ENCODE peak calls at places on chromosomes 12 and 14, in four cellular contexts. Y, G, C and A are unnamed samples.

GRCh38 chr12:14326699-14327098 is 38.8 kb upstream of the ATF7IP start:
- DNase-seq in C (no peak), Y (no peak), G (no peak), A (no peak)

GRCh38 chr14:56562883-56563282 is 16.7 kb upstream of the TMEM260 start:
- DNase-seq in Y (no peak), C (no peak), G (no peak), A (no peak)

GRCh38 chr14:61472801-61473376 is 151.5 kb downstream of the PRKCH start:
- DNase-seq in G (no peak), C (no peak), Y (peak), A (no peak)

GRCh38 chr12:100566887-100567637 is 6.4 kb upstream of the GAS2L3 start:
- DNase-seq in Y (no peak), G (peak), C (no peak), A (no peak)

GRCh38 chr14:83425138-83425537 is 1891.5 kb upstream of the SEL1L start:
- DNase-seq in Y (no peak), G (no peak), C (no peak), A (no peak)

GRCh38 chr12:645563-646071 is 17.6 kb downstream of the NINJ2 start:
- DNase-seq in C (peak), Y (no peak), G (peak), A (no peak)

GRCh38 chr12:58566599-58566998 is 353.7 kb downstream of the LRIG3 start:
- DNase-seq in C (no peak), G (no peak), Y (no peak), A (no peak)

GRCh38 chr12:91023326-91024004 is 18.7 kb upstream of the EPYC start:
- DNase-seq in Y (no peak), G (no peak), C (no peak), A (no peak)

GRCh38 chr14:58947156-58947555 is 241.3 kb upstream of the DAAM1 start:
- DNase-seq in Y (no peak), C (no peak), G (no peak), A (no peak)

GRCh38 chr12:8644345-8645248 is 18.0 kb downstream of the MFAP5 start:
- DNase-seq in G (no peak), C (no peak), Y (peak), A (no peak)

GRCh38 chr12:131755305-131756113 is 44.6 kb downstream of the SFSWAP start:
- DNase-seq in G (no peak), Y (peak), C (no peak), A (peak)

GRCh38 chr12:13573698-13574321 is 377.3 kb downstream of the EMP1 start:
- DNase-seq in Y (no peak), C (no peak), G (no peak), A (no peak)

GRCh38 chr14:36055052-36055378 is 121.5 kb downstream of the PTCSC3 start:
- DNase-seq in C (no peak), G (no peak), Y (no peak), A (no peak)

GRCh38 chr12:7788316-7788689 is 899 bp upstream of the NANOG start:
- DNase-seq in G (no peak), C (no peak), Y (no peak), A (no peak)

GRCh38 chr12:64510687-64511086 is 58.8 kb downstream of the TBK1 start:
- DNase-seq in Y (no peak), C (no peak), G (no peak), A (no peak)

GRCh38 chr14:39318574-39318973 is 84.9 kb downstream of the MIA2 start:
- DNase-seq in G (no peak), Y (no peak), C (no peak), A (no peak)

GRCh38 chr14:102907980-102908730 is 14.3 kb upstream of the AMN start:
- DNase-seq in Y (no peak), C (no peak), G (no peak), A (no peak)

GRCh38 chr12:51886021-51886710 is 1.7 kb upstream of the ANKRD33 start:
- DNase-seq in C (peak), Y (peak), G (peak), A (no peak)

GRCh38 chr14:104976198-104977007 is 1.8 kb downstream of the AHNAK2 start:
- DNase-seq in Y (peak), C (peak), G (peak), A (peak)

GRCh38 chr14:72714094-72714493 is 179.8 kb downstream of the DPF3 start:
- DNase-seq in Y (peak), G (no peak), C (peak), A (no peak)

GRCh38 chr14:64503434-64504309 is at the start of gene ZBTB25:
- DNase-seq in G (peak), C (peak), Y (peak), A (peak)

GRCh38 chr12:64088431-64089349 is 133.4 kb downstream of the KICS2 start:
- DNase-seq in G (peak), Y (peak), C (no peak), A (peak)

GRCh38 chr12:120856980-120857379 is 47.2 kb downstream of the SPPL3 start:
- DNase-seq in C (no peak), G (no peak), Y (no peak), A (no peak)

GRCh38 chr14:100138082-100138787 is 21.2 kb downstream of the DEGS2 start:
- DNase-seq in Y (no peak), G (no peak), C (no peak), A (no peak)

GRCh38 chr14:54121461-54121860 is 164.8 kb upstream of the BMP4 start:
- DNase-seq in C (no peak), Y (no peak), G (no peak), A (no peak)

GRCh38 chr14:67837011-67837624 is 17.5 kb downstream of the RAD51B start:
- DNase-seq in Y (peak), G (peak), C (no peak), A (peak)

GRCh38 chr12:32032205-32032810 is 73.1 kb downstream of the RESF1 start:
- DNase-seq in C (no peak), Y (no peak), G (no peak), A (no peak)

GRCh38 chr12:54393350-54393655 is 8.8 kb upstream of the ZNF385A start:
- DNase-seq in Y (no peak), G (no peak), C (no peak), A (no peak)

GRCh38 chr12:119714614-119715267 is 46.8 kb downstream of the PRKAB1 start:
- DNase-seq in G (no peak), Y (no peak), C (no peak), A (no peak)

GRCh38 chr12:127145929-127146789 is 1120.8 kb upstream of the TMEM132C start:
- DNase-seq in C (peak), G (peak), Y (no peak), A (peak)

GRCh38 chr12:3341594-3341993 is 149.4 kb upstream of the PRMT8 start:
- DNase-seq in Y (no peak), G (no peak), C (no peak), A (no peak)

GRCh38 chr12:115341442-115341841 is 657.5 kb upstream of the TBX3 start:
- DNase-seq in Y (no peak), G (peak), C (peak), A (no peak)

GRCh38 chr14:52703225-52703624 is 3.8 kb upstream of the PSMC6 start:
- DNase-seq in Y (no peak), G (peak), C (no peak), A (no peak)

GRCh38 chr12:109815874-109816617 is 17.2 kb downstream of the TRPV4 start:
- DNase-seq in C (no peak), G (no peak), Y (no peak), A (no peak)

GRCh38 chr12:53481108-53481442 is 18.2 kb downstream of the MAP3K12 start:
- DNase-seq in G (no peak), Y (no peak), C (no peak), A (no peak)

DNA sequence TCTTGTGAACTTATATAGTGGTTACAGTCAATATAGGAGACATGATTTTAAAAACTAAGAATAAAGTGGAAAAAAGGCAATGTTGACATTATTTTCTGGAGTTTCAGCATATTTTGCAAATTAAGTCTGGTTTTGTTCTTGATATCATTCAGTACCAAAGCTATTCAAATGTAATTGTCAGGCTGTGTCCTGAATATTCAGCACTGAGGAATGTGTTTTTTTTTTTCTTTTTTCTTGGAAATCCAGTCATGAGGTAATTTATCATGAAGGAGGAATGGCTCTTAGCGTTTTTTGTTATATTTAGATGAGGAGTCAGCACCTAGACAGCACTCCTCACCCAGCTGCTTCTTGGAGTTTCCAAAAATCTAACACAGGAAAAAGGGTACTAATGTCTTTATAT is 225.5 kb downstream of the CCDC91 start:
- DNase-seq in G (no peak), Y (no peak), C (no peak), A (no peak)
- H3K4me3 ChIP-seq in G (no peak), Y (no peak), C (no peak), A (no peak)

GRCh38 chr12:47361389-47362031 is 281.8 kb upstream of the AMIGO2 start:
- DNase-seq in Y (peak), C (no peak), G (no peak), A (no peak)

GRCh38 chr12:47356129-47356622 is 276.4 kb upstream of the AMIGO2 start:
- DNase-seq in C (no peak), Y (no peak), G (no peak), A (no peak)

GRCh38 chr12:47362131-47362686 is 282.4 kb upstream of the AMIGO2 start:
- DNase-seq in C (no peak), G (no peak), Y (no peak), A (no peak)

GRCh38 chr12:47364251-47364650 is 284.5 kb upstream of the AMIGO2 start:
- DNase-seq in C (no peak), G (no peak), Y (no peak), A (no peak)

GRCh38 chr12:47360771-47361388 is 281.1 kb upstream of the AMIGO2 start:
- DNase-seq in C (no peak), Y (peak), G (no peak), A (no peak)
- H3K4me3 ChIP-seq in C (no peak), Y (peak), G (no peak), A (no peak)

GRCh38 chr12:124423683-124424515 is 129.0 kb downstream of the RFLNA start:
- DNase-seq in Y (no peak), G (no peak), C (peak), A (no peak)
- H3K4me3 ChIP-seq in Y (no peak), G (no peak), C (no peak), A (no peak)

GRCh38 chr14:89415139-89415538 is 1.9 kb downstream of the FOXN3 start:
- DNase-seq in C (no peak), Y (no peak), G (no peak), A (no peak)
- H3K4me3 ChIP-seq in C (peak), Y (no peak), G (peak), A (peak)

GRCh38 chr14:41490323-41490722 is 116.4 kb upstream of the LRFN5 start:
- DNase-seq in G (no peak), C (no peak), Y (no peak), A (no peak)
- H3K4me3 ChIP-seq in G (no peak), C (no peak), Y (no peak), A (no peak)